ENCODE peak calls at places on chromosome 21, in eight cellular contexts. O is breast epithelium, T is left ventricle myocardium inferior, P is GM23248, U is IMR-90, F is neural progenitor cell, N is psoas muscle, A is aorta. Q is an unnamed sample.

GRCh38 chr21:23886828-23887708 is 1720.2 kb downstream of the MRPL39 start:
- DNase-seq in O (no peak), T (no peak), P (no peak), U (no peak), F (no peak), N (no peak), A (no peak), Q (no peak)

GRCh38 chr21:15976807-15977206 is 247.0 kb downstream of the USP25 start:
- DNase-seq in O (no peak), T (no peak), P (peak; percentile 10), U (no peak), F (peak; percentile 24), N (no peak), A (no peak), Q (no peak)

GRCh38 chr21:35231115-35231514 is 182.0 kb upstream of the RUNX1 start:
- DNase-seq in O (no peak), T (no peak), P (no peak), U (peak; percentile 55), F (no peak), N (no peak), A (no peak), Q (no peak)

GRCh38 chr21:35370071-35370470 is 321.0 kb upstream of the RUNX1 start:
- DNase-seq in O (no peak), T (no peak), P (no peak), U (no peak), F (no peak), N (no peak), A (no peak), Q (no peak)

GRCh38 chr21:37130971-37131370 is 57.9 kb downstream of the TTC3 start:
- DNase-seq in O (no peak), T (no peak), P (no peak), U (peak; percentile 44), F (no peak), N (no peak), A (no peak), Q (no peak)

GRCh38 chr21:36388835-36389234 is 3.6 kb downstream of the CHAF1B start:
- DNase-seq in O (no peak), T (no peak), P (peak; percentile 35), U (peak; percentile 54), F (peak; percentile 65), N (no peak), A (no peak), Q (no peak)

GRCh38 chr21:18244721-18245486 is at the start of gene CHODL:
- DNase-seq in O (no peak), T (peak; percentile 14), P (no peak), U (no peak), F (peak; percentile 49), N (no peak), A (peak; percentile 42), Q (no peak)

GRCh38 chr21:32331444-32332305 is 33.0 kb downstream of the MRAP start:
- DNase-seq in O (no peak), T (no peak), P (no peak), U (no peak), F (peak; percentile 76), N (no peak), A (no peak), Q (no peak)

GRCh38 chr21:25664462-25665070 is 25.5 kb downstream of the JAM2 start:
- DNase-seq in O (no peak), T (peak; percentile 22), P (no peak), U (no peak), F (no peak), N (no peak), A (no peak), Q (no peak)

GRCh38 chr21:42570841-42571387 is 57.3 kb downstream of the SLC37A1 start:
- DNase-seq in O (peak; percentile 73), T (no peak), P (no peak), U (no peak), F (peak; percentile 91), N (no peak), A (peak; percentile 38), Q (no peak)

GRCh38 chr21:31559368-31560119 is 99.9 kb upstream of the SOD1 start:
- DNase-seq in O (peak; percentile 86), T (peak; percentile 92), P (peak; percentile 94), U (peak; percentile 83), F (peak; percentile 98), N (peak; percentile 87), A (peak; percentile 87), Q (peak; percentile 48)

GRCh38 chr21:42733874-42734273 is 80.5 kb downstream of the PDE9A start:
- DNase-seq in O (no peak), T (no peak), P (no peak), U (no peak), F (no peak), N (no peak), A (no peak), Q (no peak)

GRCh38 chr21:34916446-34916845 is 132.7 kb downstream of the RUNX1 start:
- DNase-seq in O (no peak), T (no peak), P (peak; percentile 73), U (peak; percentile 86), F (no peak), N (no peak), A (no peak), Q (no peak)

GRCh38 chr21:36156815-36157670 is at the start of gene DOP1B:
- DNase-seq in O (no peak), T (peak; percentile 21), P (peak; percentile 30), U (no peak), F (no peak), N (peak; percentile 18), A (no peak), Q (no peak)

GRCh38 chr21:25887646-25888321 is 153.0 kb downstream of the GABPA start:
- DNase-seq in O (no peak), T (no peak), P (no peak), U (no peak), F (no peak), N (no peak), A (no peak), Q (no peak)

GRCh38 chr21:17081193-17081592 is 431.6 kb upstream of the CXADR start:
- DNase-seq in O (no peak), T (no peak), P (no peak), U (no peak), F (no peak), N (no peak), A (no peak), Q (no peak)

GRCh38 chr21:29477941-29478340 is 179.2 kb downstream of the BACH1 start:
- DNase-seq in O (no peak), T (no peak), P (peak; percentile 77), U (peak; percentile 71), F (no peak), N (no peak), A (no peak), Q (no peak)

GRCh38 chr21:36504067-36505058 is 24.4 kb upstream of the CLDN14 start:
- DNase-seq in O (no peak), T (no peak), P (peak; percentile 61), U (peak; percentile 68), F (peak; percentile 55), N (no peak), A (no peak), Q (no peak)

GRCh38 chr21:27681841-27682240 is 715.0 kb upstream of the ADAMTS5 start:
- DNase-seq in O (no peak), T (no peak), P (peak; percentile 46), U (peak; percentile 53), F (no peak), N (no peak), A (no peak), Q (no peak)

GRCh38 chr21:20617130-20617529 is 381.1 kb upstream of the NCAM2 start:
- DNase-seq in O (no peak), T (no peak), P (no peak), U (no peak), F (peak; percentile 55), N (no peak), A (no peak), Q (no peak)

GRCh38 chr21:42525228-42525604 is 11.6 kb downstream of the SLC37A1 start:
- DNase-seq in O (no peak), T (no peak), P (peak; percentile 16), U (peak; percentile 15), F (peak; percentile 54), N (no peak), A (no peak), Q (no peak)

GRCh38 chr21:46597896-46598343 is 7.0 kb downstream of the S100B start:
- DNase-seq in O (no peak), T (no peak), P (no peak), U (no peak), F (no peak), N (no peak), A (no peak), Q (no peak)
- H3K9me3 ChIP-seq in O (peaks cover 9% of the 10 kb centered on the region), T (peaks cover 22% of the 10 kb centered on the region), P (no peaks in the 10 kb centered on the region), U (peaks cover 6% of the 10 kb centered on the region), F (no peaks in the 10 kb centered on the region), N (peaks cover 10% of the 10 kb centered on the region), A (no peaks in the 10 kb centered on the region), Q (no peaks in the 10 kb centered on the region)

DNA sequence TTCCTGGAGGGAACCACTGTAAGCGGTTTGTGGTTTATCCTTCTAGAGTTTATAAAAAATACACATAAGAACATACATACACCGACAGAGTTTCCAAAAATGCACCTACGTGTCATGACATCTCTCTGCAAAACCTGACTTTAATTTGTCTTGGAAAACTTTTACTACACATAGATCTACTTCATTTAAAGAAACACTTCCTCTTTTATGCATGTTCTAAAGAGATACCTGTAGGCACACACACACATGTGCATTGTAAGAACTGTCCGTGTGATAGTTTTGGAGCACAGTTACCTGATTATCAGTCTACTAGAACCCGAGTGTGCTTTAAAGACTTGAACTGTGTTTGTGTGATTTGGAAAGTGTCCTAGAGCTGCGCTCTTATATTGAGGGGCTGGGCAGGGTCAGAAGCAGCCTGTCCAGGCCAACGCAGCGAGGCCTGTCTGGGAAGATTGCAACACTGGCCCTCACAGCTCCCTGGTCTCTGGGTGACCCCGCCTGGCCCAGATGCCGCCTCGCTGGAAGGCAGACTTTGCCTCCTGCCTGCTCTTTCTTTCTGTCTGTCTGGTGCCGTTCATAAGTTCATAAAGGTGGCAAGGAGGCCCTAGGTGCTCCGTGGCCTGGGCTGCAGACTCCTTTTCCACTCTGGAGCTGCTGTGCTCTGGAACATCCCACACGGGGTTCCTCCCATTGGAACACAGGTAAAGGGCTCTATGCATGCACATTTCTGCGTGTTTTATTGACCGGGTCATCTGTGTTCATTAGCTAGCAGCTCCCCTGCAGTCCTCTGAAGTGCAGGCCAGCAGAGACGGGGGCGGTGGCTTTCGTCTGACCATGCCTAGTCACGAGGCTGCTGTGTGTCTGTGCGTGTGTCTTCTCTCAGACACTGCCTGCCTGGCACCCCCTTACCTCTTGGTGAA is 46.3 kb downstream of the AGPAT3 start:
- DNase-seq in O (no peak), T (no peak), P (no peak), U (no peak), F (no peak), N (no peak), A (no peak), Q (no peak)
- H3K27ac ChIP-seq in O (no peak overlapping the region), T (peak overlapping the region; percentile 56), P (no peak overlapping the region), U (no peak overlapping the region), F (no peak overlapping the region), N (peak overlapping the region; percentile 41), A (no peak overlapping the region), Q (no peak overlapping the region)

DNA sequence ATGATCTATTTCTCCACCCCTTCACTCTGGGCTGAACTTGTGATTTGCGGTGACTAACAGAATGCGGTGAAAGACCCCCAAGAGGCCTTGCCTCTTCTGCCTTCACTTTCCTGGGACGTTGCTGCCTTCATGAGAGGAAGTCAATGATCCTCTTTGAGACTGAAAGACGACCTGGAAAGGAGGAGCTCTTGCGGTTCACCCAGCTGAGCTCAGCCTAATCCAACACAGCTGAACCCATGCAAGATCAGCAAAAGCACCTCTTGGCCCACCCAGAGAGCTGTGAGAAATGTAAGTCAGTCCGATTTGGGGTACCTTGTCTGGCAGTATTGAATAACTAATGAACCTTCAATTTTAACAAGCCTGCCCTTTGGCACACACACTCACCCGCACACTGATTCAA is 767.4 kb upstream of the TPTE start:
- DNase-seq in O (no peak), T (no peak), P (no peak), U (no peak), F (no peak), N (no peak), A (no peak), Q (no peak)
- H3K9me3 ChIP-seq in O (peaks cover 14% of the 10 kb centered on the region), T (peaks cover 5% of the 10 kb centered on the region), P (peaks cover 7% of the 10 kb centered on the region), U (peaks cover 45% of the 10 kb centered on the region), F (peaks cover 70% of the 10 kb centered on the region), N (no peaks in the 10 kb centered on the region), A (no peaks in the 10 kb centered on the region), Q (peaks cover 5% of the 10 kb centered on the region)

GRCh38 chr21:45074048-45074817 is at the start of gene ADARB1:
- DNase-seq in O (peak; percentile 52), T (peak; percentile 68), P (peak; percentile 82), U (peak; percentile 56), F (peak; percentile 90), N (peak; percentile 65), A (peak; percentile 76), Q (peak; percentile 55)
- H3K27ac ChIP-seq in O (peak within 1 kb of the TSS; percentile 87), T (peak within 1 kb of the TSS; percentile 97), P (peak within 1 kb of the TSS; percentile 61), U (peak within 1 kb of the TSS; percentile 99), F (peak within 1 kb of the TSS; percentile 60), N (peak within 1 kb of the TSS; percentile 93), A (peak within 1 kb of the TSS; percentile 78), Q (peak within 1 kb of the TSS; percentile 51)